ENCODE peak calls at places on chromosomes 6 and 20, in ten cellular contexts. H, Q, C, O, L, B, M, N, P and T are unnamed samples.

GRCh38 chr6:30490031-30490876 is 945 bp downstream of the HLA-E start:
- DNase-seq in H (peak), Q (peak), C (peak), O (peak), L (no peak), B (peak), M (no peak), N (peak), P (no peak), T (peak)

GRCh38 chr6:26131618-26132017 is 44.4 kb downstream of the HFE start:
- DNase-seq in H (no peak), Q (no peak), C (no peak), O (no peak), L (no peak), B (no peak), M (no peak), N (no peak), P (no peak), T (no peak)

GRCh38 chr20:52761867-52762266 is 210.3 kb upstream of the TSHZ2 start:
- DNase-seq in H (no peak), Q (no peak), C (no peak), O (no peak), L (no peak), B (no peak), M (no peak), N (no peak), P (no peak), T (no peak)

GRCh38 chr20:59004493-59004762 is 2.6 kb downstream of the CTSZ start:
- DNase-seq in H (no peak), Q (peak), C (no peak), O (no peak), L (no peak), B (peak), M (no peak), N (no peak), P (no peak), T (no peak)

GRCh38 chr6:84172574-84172973 is 54.9 kb downstream of the CEP162 start:
- DNase-seq in H (no peak), Q (no peak), C (no peak), O (no peak), L (no peak), B (no peak), M (no peak), N (no peak), P (no peak), T (no peak)

GRCh38 chr6:36312854-36313627 is 23.6 kb downstream of the BNIP5 start:
- DNase-seq in H (no peak), Q (no peak), C (peak), O (no peak), L (no peak), B (no peak), M (no peak), N (no peak), P (no peak), T (no peak)

GRCh38 chr6:20117474-20117873 is 94.8 kb downstream of the MBOAT1 start:
- DNase-seq in H (peak), Q (no peak), C (peak), O (no peak), L (no peak), B (no peak), M (no peak), N (no peak), P (no peak), T (no peak)

GRCh38 chr6:142635130-142635529 is 309.8 kb downstream of the HIVEP2 start:
- DNase-seq in H (peak), Q (no peak), C (no peak), O (peak), L (no peak), B (no peak), M (no peak), N (no peak), P (no peak), T (no peak)

GRCh38 chr20:51023617-51024155 is 779 bp upstream of the KCNG1 start:
- DNase-seq in H (no peak), Q (no peak), C (no peak), O (no peak), L (no peak), B (no peak), M (no peak), N (no peak), P (no peak), T (no peak)

GRCh38 chr6:109186012-109186411 is 90.7 kb downstream of the CEP57L1 start:
- DNase-seq in H (no peak), Q (no peak), C (no peak), O (no peak), L (no peak), B (no peak), M (no peak), N (no peak), P (no peak), T (no peak)

GRCh38 chr6:34053721-34054120 is 92.2 kb downstream of the GRM4 start:
- DNase-seq in H (peak), Q (no peak), C (no peak), O (no peak), L (no peak), B (no peak), M (no peak), N (no peak), P (no peak), T (no peak)

GRCh38 chr6:141610741-141611140 is 522.0 kb upstream of the GJE1 start:
- DNase-seq in H (peak), Q (no peak), C (no peak), O (peak), L (peak), B (no peak), M (no peak), N (no peak), P (no peak), T (no peak)

GRCh38 chr6:156582509-156582992 is 194.6 kb upstream of the ARID1B start:
- DNase-seq in H (no peak), Q (no peak), C (peak), O (no peak), L (no peak), B (no peak), M (no peak), N (no peak), P (no peak), T (no peak)

GRCh38 chr6:56072856-56073255 is 174.5 kb downstream of the COL21A1 start:
- DNase-seq in H (no peak), Q (no peak), C (no peak), O (peak), L (no peak), B (no peak), M (no peak), N (no peak), P (no peak), T (no peak)

GRCh38 chr6:36929607-36930006 is 24.9 kb upstream of the PI16 start:
- DNase-seq in H (peak), Q (no peak), C (no peak), O (peak), L (no peak), B (no peak), M (no peak), N (no peak), P (no peak), T (no peak)

GRCh38 chr20:40449974-40450616 is 238.9 kb downstream of the MAFB start:
- DNase-seq in H (peak), Q (no peak), C (no peak), O (no peak), L (no peak), B (no peak), M (no peak), N (no peak), P (no peak), T (no peak)

GRCh38 chr6:25524542-25524941 is 127.5 kb upstream of the SCGN start:
- DNase-seq in H (no peak), Q (no peak), C (no peak), O (no peak), L (no peak), B (no peak), M (no peak), N (no peak), P (no peak), T (no peak)

GRCh38 chr6:3228046-3228671 is 706 bp upstream of the TUBB2B start:
- DNase-seq in H (no peak), Q (no peak), C (no peak), O (no peak), L (no peak), B (peak), M (peak), N (no peak), P (no peak), T (peak)

GRCh38 chr6:169366177-169366901 is 112.7 kb upstream of the THBS2 start:
- DNase-seq in H (no peak), Q (no peak), C (no peak), O (no peak), L (no peak), B (no peak), M (no peak), N (no peak), P (no peak), T (no peak)

GRCh38 chr20:49711331-49711987 is 2.2 kb downstream of the B4GALT5 start:
- DNase-seq in H (no peak), Q (no peak), C (no peak), O (no peak), L (no peak), B (no peak), M (no peak), N (no peak), P (no peak), T (no peak)

GRCh38 chr6:67639161-67639560 is 995.9 kb upstream of the ADGRB3 start:
- DNase-seq in H (no peak), Q (no peak), C (no peak), O (peak), L (no peak), B (no peak), M (no peak), N (no peak), P (no peak), T (no peak)

GRCh38 chr6:132684998-132685397 is 26.0 kb upstream of the TAAR1 start:
- DNase-seq in H (no peak), Q (no peak), C (no peak), O (no peak), L (no peak), B (no peak), M (no peak), N (no peak), P (no peak), T (no peak)

GRCh38 chr6:154414021-154414813 is 57.6 kb upstream of the IPCEF1 start:
- DNase-seq in H (no peak), Q (no peak), C (no peak), O (peak), L (no peak), B (no peak), M (no peak), N (no peak), P (no peak), T (no peak)

GRCh38 chr6:62446647-62447316 is 160.8 kb upstream of the KHDRBS2 start:
- DNase-seq in H (no peak), Q (no peak), C (no peak), O (no peak), L (no peak), B (no peak), M (no peak), N (no peak), P (no peak), T (no peak)

GRCh38 chr6:69456086-69456485 is 340.7 kb downstream of the LMBRD1 start:
- DNase-seq in H (no peak), Q (no peak), C (no peak), O (no peak), L (no peak), B (no peak), M (no peak), N (no peak), P (no peak), T (no peak)

GRCh38 chr6:170229851-170230519 is 60.9 kb downstream of the DLL1 start:
- DNase-seq in H (no peak), Q (no peak), C (no peak), O (no peak), L (no peak), B (no peak), M (no peak), N (no peak), P (no peak), T (no peak)

GRCh38 chr6:124867126-124867525 is 95.1 kb upstream of the RNF217 start:
- DNase-seq in H (no peak), Q (no peak), C (no peak), O (no peak), L (no peak), B (no peak), M (no peak), N (no peak), P (no peak), T (no peak)

GRCh38 chr6:142856857-142857608 is 87.9 kb downstream of the HIVEP2 start:
- DNase-seq in H (no peak), Q (no peak), C (peak), O (no peak), L (no peak), B (no peak), M (no peak), N (no peak), P (no peak), T (no peak)

GRCh38 chr6:156948807-156949206 is 171.6 kb downstream of the ARID1B start:
- DNase-seq in H (peak), Q (no peak), C (no peak), O (peak), L (peak), B (no peak), M (no peak), N (no peak), P (peak), T (no peak)

GRCh38 chr20:40892642-40893041 is 136.0 kb upstream of the TOP1 start:
- DNase-seq in H (no peak), Q (no peak), C (peak), O (no peak), L (no peak), B (no peak), M (no peak), N (no peak), P (no peak), T (no peak)

GRCh38 chr6:362924-363249 is 28.7 kb upstream of the IRF4 start:
- DNase-seq in H (no peak), Q (no peak), C (no peak), O (no peak), L (no peak), B (no peak), M (no peak), N (no peak), P (no peak), T (no peak)

GRCh38 chr20:4092136-4092479 is 76.8 kb upstream of the RNF24 start:
- DNase-seq in H (no peak), Q (no peak), C (no peak), O (no peak), L (no peak), B (peak), M (no peak), N (no peak), P (no peak), T (no peak)
- TF ChIP-seq CTCF in H (no peak), Q (no peak), C (no peak), O (no peak), L (no peak), B (no peak), M (no peak), N (no peak), P (no peak), T (no peak)

GRCh38 chr6:16129623-16130243 is 847 bp downstream of the MYLIP start:
- DNase-seq in H (peak), Q (peak), C (peak), O (peak), L (no peak), B (no peak), M (no peak), N (peak), P (no peak), T (no peak)
- TF ChIP-seq CTCF in H (no peak), Q (no peak), C (no peak), O (no peak), L (no peak), B (no peak), M (peak), N (no peak), P (no peak), T (no peak)

DNA sequence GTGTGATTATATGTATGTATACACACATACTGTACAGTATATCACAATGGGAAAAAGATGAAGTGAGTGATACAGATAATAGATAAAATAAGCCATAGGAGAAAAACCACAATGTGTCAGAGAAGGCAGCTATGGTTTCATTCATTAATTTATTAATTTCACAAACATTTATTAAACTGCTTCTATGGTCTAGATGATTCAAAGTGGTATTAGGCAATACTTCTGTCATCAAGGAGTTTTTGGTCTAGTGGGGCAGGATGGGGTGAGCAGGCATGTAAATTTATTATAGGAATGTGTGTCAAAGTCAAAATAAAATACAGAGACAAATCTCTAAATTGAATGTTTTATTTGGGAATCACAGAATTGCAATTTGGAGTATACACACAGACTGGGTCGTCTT is 65.2 kb upstream of the ANKEF1 start:
- DNase-seq in H (peak), Q (no peak), C (no peak), O (no peak), L (no peak), B (no peak), M (no peak), N (no peak), P (no peak), T (no peak)
- TF ChIP-seq CTCF in H (no peak), Q (no peak), C (no peak), O (no peak), L (no peak), B (no peak), M (no peak), N (no peak), P (no peak), T (no peak)

GRCh38 chr20:23317081-23317480 is 33.5 kb upstream of the NXT1 start:
- DNase-seq in H (no peak), Q (no peak), C (no peak), O (no peak), L (no peak), B (no peak), M (no peak), N (no peak), P (no peak), T (no peak)

GRCh38 chr20:23325107-23325506 is 25.5 kb upstream of the NXT1 start:
- DNase-seq in H (no peak), Q (no peak), C (no peak), O (no peak), L (no peak), B (no peak), M (no peak), N (no peak), P (no peak), T (no peak)

GRCh38 chr20:23318347-23318746 is 32.2 kb upstream of the NXT1 start:
- DNase-seq in H (no peak), Q (no peak), C (no peak), O (no peak), L (no peak), B (no peak), M (no peak), N (no peak), P (no peak), T (no peak)

GRCh38 chr20:23316626-23317025 is 34.0 kb upstream of the NXT1 start:
- DNase-seq in H (no peak), Q (no peak), C (no peak), O (no peak), L (no peak), B (no peak), M (no peak), N (no peak), P (no peak), T (no peak)

GRCh38 chr20:23320317-23320716 is 30.3 kb upstream of the NXT1 start:
- DNase-seq in H (peak), Q (no peak), C (peak), O (peak), L (peak), B (no peak), M (no peak), N (no peak), P (peak), T (no peak)
- TF ChIP-seq CTCF in H (peak), Q (no peak), C (peak), O (peak), L (no peak), B (no peak), M (peak), N (no peak), P (peak), T (peak)

DNA sequence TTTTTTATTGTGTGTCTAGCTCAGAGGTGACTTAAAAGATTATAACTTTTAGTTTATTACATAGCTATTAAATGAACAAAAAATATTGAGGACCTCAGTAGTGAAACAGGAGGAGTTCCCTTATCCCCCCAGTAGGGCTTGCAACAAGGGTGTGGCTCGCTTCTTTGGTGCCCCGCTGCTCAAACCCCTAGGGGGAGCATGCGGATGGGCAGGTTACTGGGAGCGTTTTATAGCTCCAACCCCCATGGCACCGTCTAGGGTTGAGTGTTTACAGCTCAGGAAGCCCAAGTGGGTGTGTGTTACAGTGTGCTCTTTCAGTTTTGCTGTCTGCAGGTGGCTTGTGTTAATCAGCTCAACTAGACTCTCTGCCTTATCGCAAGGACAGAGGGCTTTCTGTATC is 1513.7 kb downstream of the GRIK2 start:
- DNase-seq in H (no peak), Q (no peak), C (peak), O (no peak), L (no peak), B (no peak), M (no peak), N (no peak), P (no peak), T (no peak)
- TF ChIP-seq CTCF in H (no peak), Q (no peak), C (no peak), O (no peak), L (no peak), B (no peak), M (no peak), N (no peak), P (no peak), T (no peak)

DNA sequence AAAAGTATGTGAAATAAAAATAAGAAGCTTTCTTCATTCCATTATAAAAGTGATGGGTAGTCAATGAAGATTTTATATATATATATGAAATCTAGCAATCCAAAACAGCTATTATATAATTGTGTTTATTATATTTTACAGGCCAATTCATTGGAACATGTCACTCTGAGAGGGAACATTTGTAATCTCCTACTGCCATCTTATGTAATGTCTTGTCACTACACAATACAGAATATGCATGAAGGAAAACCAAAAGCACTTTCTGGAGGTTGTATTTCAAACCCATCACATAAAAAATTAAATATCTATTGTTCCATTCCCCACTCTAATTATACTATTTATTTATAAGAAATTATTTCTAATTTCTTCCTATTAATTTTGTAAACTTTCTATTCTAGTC is 31.5 kb upstream of the IRAK1BP1 start:
- DNase-seq in H (peak), Q (no peak), C (peak), O (peak), L (no peak), B (no peak), M (no peak), N (no peak), P (no peak), T (no peak)
- TF ChIP-seq CTCF in H (peak), Q (peak), C (peak), O (no peak), L (no peak), B (no peak), M (peak), N (no peak), P (no peak), T (peak)

GRCh38 chr6:139164001-139164400 is 29.1 kb downstream of the HECA start:
- DNase-seq in H (no peak), Q (no peak), C (no peak), O (no peak), L (no peak), B (no peak), M (no peak), N (no peak), P (no peak), T (no peak)
- TF ChIP-seq CTCF in H (no peak), Q (no peak), C (no peak), O (peak), L (no peak), B (no peak), M (no peak), N (no peak), P (no peak), T (no peak)

GRCh38 chr20:60813066-60813465 is 439.0 kb upstream of the CDH4 start:
- DNase-seq in H (no peak), Q (no peak), C (no peak), O (no peak), L (no peak), B (no peak), M (no peak), N (no peak), P (no peak), T (no peak)
- TF ChIP-seq CTCF in H (no peak), Q (no peak), C (no peak), O (no peak), L (no peak), B (no peak), M (no peak), N (no peak), P (no peak), T (no peak)